ENCODE peak calls at places on chromosomes 7 and 10, in seven cellular contexts. Z, L, E, R, G, O and I are unnamed samples.

GRCh38 chr10:11165591-11166543 is 148.2 kb downstream of the CELF2 start:
- DNase-seq in Z (peak), L (no peak), E (peak), R (no peak), G (peak), O (peak), I (peak)

GRCh38 chr7:73850781-73851207 is 8.5 kb upstream of the METTL27 start:
- DNase-seq in Z (no peak), L (no peak), E (peak), R (peak), G (no peak), O (no peak), I (no peak)

GRCh38 chr10:131571845-131572244 is 260.3 kb upstream of the TCERG1L start:
- DNase-seq in Z (no peak), L (no peak), E (no peak), R (no peak), G (no peak), O (no peak), I (no peak)

GRCh38 chr10:128086003-128086863 is 40.0 kb downstream of the MKI67 start:
- DNase-seq in Z (no peak), L (no peak), E (no peak), R (no peak), G (no peak), O (no peak), I (no peak)

GRCh38 chr7:2018786-2019692 is 213.7 kb downstream of the MAD1L1 start:
- DNase-seq in Z (no peak), L (peak), E (peak), R (peak), G (no peak), O (peak), I (peak)

GRCh38 chr7:103609778-103610177 is 163.8 kb upstream of the SLC26A5 start:
- DNase-seq in Z (no peak), L (no peak), E (no peak), R (no peak), G (no peak), O (no peak), I (no peak)

GRCh38 chr10:9069136-9069535 is 1014.6 kb downstream of the GATA3 start:
- DNase-seq in Z (no peak), L (no peak), E (no peak), R (no peak), G (no peak), O (no peak), I (no peak)

GRCh38 chr7:84879936-84880325 is 306.9 kb downstream of the SEMA3D start:
- DNase-seq in Z (no peak), L (no peak), E (no peak), R (no peak), G (no peak), O (no peak), I (no peak)

GRCh38 chr7:11625669-11626068 is 206.3 kb downstream of the THSD7A start:
- DNase-seq in Z (no peak), L (no peak), E (peak), R (no peak), G (no peak), O (no peak), I (no peak)

GRCh38 chr10:12531305-12531738 is 182.0 kb downstream of the CAMK1D start:
- DNase-seq in Z (no peak), L (peak), E (no peak), R (no peak), G (no peak), O (peak), I (no peak)

GRCh38 chr10:93903051-93903450 is 9.3 kb downstream of the SLC35G1 start:
- DNase-seq in Z (no peak), L (no peak), E (no peak), R (no peak), G (no peak), O (no peak), I (no peak)

GRCh38 chr7:91503934-91504575 is 239.8 kb downstream of the FZD1 start:
- DNase-seq in Z (no peak), L (no peak), E (peak), R (no peak), G (no peak), O (no peak), I (no peak)

GRCh38 chr10:73899401-73899780 is 11.5 kb upstream of the PLAU start:
- DNase-seq in Z (no peak), L (no peak), E (peak), R (peak), G (no peak), O (no peak), I (no peak)

GRCh38 chr7:140033036-140033435 is 29.7 kb downstream of the PARP12 start:
- DNase-seq in Z (no peak), L (no peak), E (peak), R (no peak), G (no peak), O (no peak), I (no peak)

GRCh38 chr7:128450913-128451312 is 4.8 kb upstream of the HILPDA start:
- DNase-seq in Z (no peak), L (no peak), E (no peak), R (no peak), G (no peak), O (no peak), I (no peak)

GRCh38 chr7:21221130-21221529 is 206.8 kb upstream of the SP4 start:
- DNase-seq in Z (no peak), L (no peak), E (no peak), R (no peak), G (no peak), O (no peak), I (no peak)

GRCh38 chr10:99365761-99366160 is 36.6 kb downstream of the CNNM1 start:
- DNase-seq in Z (no peak), L (no peak), E (no peak), R (no peak), G (no peak), O (no peak), I (no peak)

GRCh38 chr7:728602-729001 is 1.5 kb upstream of the PRKAR1B start:
- DNase-seq in Z (no peak), L (no peak), E (no peak), R (no peak), G (no peak), O (no peak), I (no peak)

GRCh38 chr7:519974-520458 is 370 bp upstream of the PDGFA start:
- DNase-seq in Z (peak), L (no peak), E (peak), R (no peak), G (no peak), O (peak), I (peak)

GRCh38 chr10:93199221-93199681 is 125.6 kb downstream of the CYP26A1 start:
- DNase-seq in Z (peak), L (no peak), E (peak), R (no peak), G (no peak), O (peak), I (no peak)

GRCh38 chr10:103333934-103334520 is 16.9 kb downstream of the PCGF6 start:
- DNase-seq in Z (peak), L (no peak), E (peak), R (no peak), G (peak), O (no peak), I (peak)

GRCh38 chr10:13311177-13311575 is 11.3 kb upstream of the PHYH start:
- DNase-seq in Z (no peak), L (no peak), E (peak), R (no peak), G (no peak), O (no peak), I (no peak)

GRCh38 chr7:39696631-39697030 is 73.3 kb downstream of the RALA start:
- DNase-seq in Z (no peak), L (no peak), E (no peak), R (no peak), G (no peak), O (no peak), I (no peak)

GRCh38 chr10:49767752-49768151 is 5.6 kb upstream of the OGDHL start:
- DNase-seq in Z (no peak), L (no peak), E (no peak), R (no peak), G (no peak), O (no peak), I (no peak)
- TF ChIP-seq CTCF in Z (no peak), L (no peak), E (no peak), R (no peak), G (no peak), O (no peak), I (no peak)

GRCh38 chr7:151512353-151512752 is 7.3 kb downstream of the RHEB start:
- DNase-seq in Z (no peak), L (no peak), E (no peak), R (no peak), G (no peak), O (no peak), I (no peak)
- TF ChIP-seq CTCF in Z (no peak), L (no peak), E (no peak), R (no peak), G (no peak), O (no peak), I (no peak)

GRCh38 chr10:24952146-24952700 is at the start of gene PRTFDC1:
- DNase-seq in Z (peak), L (peak), E (peak), R (no peak), G (no peak), O (peak), I (peak)
- TF ChIP-seq CTCF in Z (no peak), L (peak), E (peak), R (peak), G (no peak), O (no peak), I (peak)

GRCh38 chr10:79403441-79404230 is 41.8 kb downstream of the ZCCHC24 start:
- DNase-seq in Z (no peak), L (peak), E (peak), R (no peak), G (no peak), O (peak), I (no peak)

GRCh38 chr10:79404231-79404609 is 41.2 kb downstream of the ZCCHC24 start:
- DNase-seq in Z (no peak), L (peak), E (peak), R (peak), G (no peak), O (peak), I (no peak)

GRCh38 chr10:79402951-79403350 is 42.5 kb downstream of the ZCCHC24 start:
- DNase-seq in Z (no peak), L (no peak), E (no peak), R (no peak), G (no peak), O (peak), I (no peak)

GRCh38 chr10:79401015-79401921 is 44.2 kb downstream of the ZCCHC24 start:
- DNase-seq in Z (no peak), L (no peak), E (peak), R (no peak), G (no peak), O (peak), I (no peak)

GRCh38 chr10:79402625-79402946 is 42.8 kb downstream of the ZCCHC24 start:
- DNase-seq in Z (no peak), L (no peak), E (no peak), R (no peak), G (no peak), O (peak), I (no peak)
- TF ChIP-seq CTCF in Z (no peak), L (no peak), E (no peak), R (no peak), G (no peak), O (no peak), I (no peak)

DNA sequence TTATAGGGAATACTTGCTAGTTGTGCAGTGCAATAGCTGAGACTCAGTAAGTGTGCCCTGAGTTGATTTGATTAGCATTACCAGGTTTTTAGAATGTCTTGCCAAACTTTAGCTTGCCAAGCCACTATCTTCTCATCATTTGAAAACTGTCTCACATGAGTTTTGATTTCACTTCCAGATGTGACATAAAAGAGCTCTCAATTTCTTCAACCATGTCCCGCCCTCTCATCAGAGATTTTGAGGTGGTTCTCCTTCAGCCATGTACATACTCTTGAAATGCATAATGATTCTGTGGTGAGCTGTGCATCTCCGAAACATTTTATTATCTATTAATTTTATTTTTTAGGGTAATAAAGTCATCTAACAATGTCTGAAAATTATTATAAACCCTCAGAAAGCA is 215.0 kb upstream of the SEMA3E start:
- DNase-seq in Z (peak), L (no peak), E (no peak), R (no peak), G (no peak), O (no peak), I (no peak)
- TF ChIP-seq CTCF in Z (no peak), L (no peak), E (no peak), R (no peak), G (no peak), O (no peak), I (no peak)